ENCODE peak calls at places on chromosomes 6 and 20, in four cellular contexts. P is GM23248, J is H9, X is hepatocyte. O is an unnamed sample.

GRCh38 chr20:57106030-57106682 is 160.3 kb downstream of the BMP7 start:
- DNase-seq in X (no peak), P (no peak), J (no peak), O (no peak)

GRCh38 chr20:35648836-35649235 is 15.9 kb downstream of the CPNE1 start:
- DNase-seq in P (peak; percentile 14), X (no peak), J (no peak), O (no peak)

GRCh38 chr20:58010666-58011065 is 217.8 kb downstream of the ANKRD60 start:
- DNase-seq in X (no peak), P (no peak), J (peak; percentile 23), O (no peak)

GRCh38 chr20:37346526-37347346 is 796 bp downstream of the SRC start:
- DNase-seq in P (peak; percentile 35), J (peak; percentile 42), X (no peak), O (no peak)

GRCh38 chr6:28807682-28808280 is 116.0 kb downstream of the TRIM27 start:
- DNase-seq in P (peak; percentile 75), J (peak; percentile 74), X (peak; percentile 47), O (no peak)

GRCh38 chr20:41358230-41358629 is 8.4 kb downstream of the EMILIN3 start:
- DNase-seq in J (peak; percentile 22), P (no peak), X (no peak), O (no peak)

GRCh38 chr6:69936674-69937363 is 70.5 kb downstream of the COL19A1 start:
- DNase-seq in X (no peak), J (no peak), P (peak; percentile 53), O (no peak)

GRCh38 chr6:128216917-128217316 is 303.5 kb downstream of the PTPRK start:
- DNase-seq in J (no peak), X (no peak), P (no peak), O (no peak)

GRCh38 chr6:5112065-5112799 is 27.1 kb downstream of the PPP1R3G start:
- DNase-seq in P (peak; percentile 90), X (no peak), J (no peak), O (no peak)

GRCh38 chr6:33763483-33763882 is 16.8 kb upstream of the IP6K3 start:
- DNase-seq in X (no peak), J (no peak), P (no peak), O (no peak)

GRCh38 chr6:40205004-40205403 is 270.7 kb upstream of the MOCS1 start:
- DNase-seq in X (no peak), J (no peak), P (no peak), O (no peak)

GRCh38 chr6:89895273-89895874 is 1.1 kb downstream of the GJA10 start:
- DNase-seq in P (peak; percentile 66), X (peak; percentile 80), J (peak; percentile 74), O (no peak)

GRCh38 chr20:58557713-58558335 is 42.6 kb upstream of the APCDD1L start:
- DNase-seq in X (no peak), P (peak; percentile 60), J (no peak), O (no peak)

GRCh38 chr6:81621816-81622395 is 130.6 kb downstream of the TENT5A start:
- DNase-seq in X (no peak), P (peak; percentile 8), J (no peak), O (no peak)

GRCh38 chr6:111789593-111789992 is 83.7 kb downstream of the FYN start:
- DNase-seq in P (peak; percentile 71), J (no peak), X (no peak), O (no peak)

GRCh38 chr6:164188861-164189260 is 774.3 kb downstream of the QKI start:
- DNase-seq in J (no peak), P (no peak), X (no peak), O (no peak)

DNA sequence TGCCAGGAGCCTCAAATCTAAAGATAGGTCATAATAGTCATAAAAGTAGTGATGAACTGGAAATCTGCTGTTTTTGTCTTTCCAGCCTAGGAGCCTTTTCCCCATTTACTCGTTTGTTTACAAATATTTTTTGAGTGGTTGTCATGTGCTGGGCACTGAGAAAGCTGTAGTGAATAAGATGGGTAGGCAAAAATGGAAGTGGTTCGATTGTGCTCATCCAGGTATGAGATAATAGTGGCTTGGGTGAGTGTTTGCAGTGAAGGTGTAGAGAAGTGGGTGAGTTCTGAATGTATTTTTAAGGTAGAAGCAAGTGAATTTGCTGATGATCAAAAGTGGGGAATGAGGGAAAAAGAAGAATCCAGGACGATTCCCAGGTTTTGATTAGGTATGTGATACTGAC is 53.0 kb downstream of the CARMIL1 start:
- DNase-seq in J (no peak), P (peak; percentile 5), X (no peak), O (no peak)
- H3K4me1 ChIP-seq in J (peaks cover 13% of the 10 kb centered on the region), P (peaks cover 19% of the 10 kb centered on the region), X (peaks cover 23% of the 10 kb centered on the region), O (no peaks in the 10 kb centered on the region)

GRCh38 chr6:168528457-168529095 is 87.6 kb downstream of the SMOC2 start:
- DNase-seq in P (no peak), X (no peak), J (no peak), O (no peak)
- H3K9me3 ChIP-seq in P (no peaks in the 10 kb centered on the region), X (no peaks in the 10 kb centered on the region), J (no peaks in the 10 kb centered on the region), O (no peaks in the 10 kb centered on the region)

DNA sequence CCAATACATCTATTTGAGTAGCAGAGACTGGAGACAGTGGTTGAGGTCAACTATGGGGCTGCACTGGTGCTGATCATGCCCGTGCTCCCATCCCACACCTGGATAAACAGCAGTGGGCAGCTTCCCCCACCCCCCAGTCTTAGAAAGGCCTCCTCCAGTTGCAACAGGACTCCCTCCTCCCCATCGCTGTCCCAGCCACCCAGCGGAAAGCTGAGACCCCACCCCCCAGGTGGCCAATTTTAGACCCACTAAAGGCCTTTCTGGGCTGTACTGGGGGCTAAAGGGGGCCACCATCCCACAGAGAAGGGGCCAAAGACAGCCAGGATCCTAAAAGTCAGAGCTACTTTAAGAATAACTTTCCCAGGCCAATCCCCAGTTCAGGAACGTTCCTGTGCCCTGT is 1.2 kb upstream of the SSTR4 start:
- DNase-seq in X (no peak), J (no peak), P (no peak), O (no peak)
- H3K4me1 ChIP-seq in X (peaks cover 3% of the 10 kb centered on the region), J (no peaks in the 10 kb centered on the region), P (no peaks in the 10 kb centered on the region), O (peaks cover 19% of the 10 kb centered on the region)

GRCh38 chr6:123105561-123105960 is 109.5 kb downstream of the CLVS2 start:
- DNase-seq in J (no peak), X (no peak), P (no peak), O (no peak)
- H3K9me3 ChIP-seq in J (no peaks in the 10 kb centered on the region), X (no peaks in the 10 kb centered on the region), P (no peaks in the 10 kb centered on the region), O (no peaks in the 10 kb centered on the region)

GRCh38 chr6:27145731-27146455 is 101.6 kb upstream of the PRSS16 start:
- DNase-seq in X (peak; percentile 85), P (peak; percentile 93), J (peak; percentile 77), O (peak; percentile 93)

GRCh38 chr6:27144740-27145079 is 102.8 kb upstream of the PRSS16 start:
- DNase-seq in X (no peak), J (no peak), P (no peak), O (no peak)

GRCh38 chr6:27141013-27141412 is 106.5 kb upstream of the PRSS16 start:
- DNase-seq in J (no peak), P (no peak), X (no peak), O (no peak)

GRCh38 chr6:27141472-27142015 is 106.0 kb upstream of the PRSS16 start:
- DNase-seq in J (no peak), X (no peak), P (no peak), O (no peak)

GRCh38 chr6:27143474-27144026 is 104.0 kb upstream of the PRSS16 start:
- DNase-seq in X (no peak), J (no peak), P (no peak), O (no peak)
- H3K4me1 ChIP-seq in X (peaks cover 21% of the 10 kb centered on the region), J (no peaks in the 10 kb centered on the region), P (peaks cover 8% of the 10 kb centered on the region), O (no peaks in the 10 kb centered on the region)

GRCh38 chr20:62105592-62105991 is 16.7 kb upstream of the LSM14B start:
- DNase-seq in J (no peak), X (no peak), P (no peak), O (no peak)

GRCh38 chr20:62104791-62105345 is 17.4 kb upstream of the LSM14B start:
- DNase-seq in X (peak; percentile 54), P (peak; percentile 68), J (no peak), O (no peak)

GRCh38 chr20:62104234-62104789 is 18.0 kb upstream of the LSM14B start:
- DNase-seq in P (no peak), J (no peak), X (no peak), O (no peak)

GRCh38 chr20:62101078-62101477 is 21.2 kb upstream of the LSM14B start:
- DNase-seq in X (no peak), P (no peak), J (no peak), O (no peak)

DNA sequence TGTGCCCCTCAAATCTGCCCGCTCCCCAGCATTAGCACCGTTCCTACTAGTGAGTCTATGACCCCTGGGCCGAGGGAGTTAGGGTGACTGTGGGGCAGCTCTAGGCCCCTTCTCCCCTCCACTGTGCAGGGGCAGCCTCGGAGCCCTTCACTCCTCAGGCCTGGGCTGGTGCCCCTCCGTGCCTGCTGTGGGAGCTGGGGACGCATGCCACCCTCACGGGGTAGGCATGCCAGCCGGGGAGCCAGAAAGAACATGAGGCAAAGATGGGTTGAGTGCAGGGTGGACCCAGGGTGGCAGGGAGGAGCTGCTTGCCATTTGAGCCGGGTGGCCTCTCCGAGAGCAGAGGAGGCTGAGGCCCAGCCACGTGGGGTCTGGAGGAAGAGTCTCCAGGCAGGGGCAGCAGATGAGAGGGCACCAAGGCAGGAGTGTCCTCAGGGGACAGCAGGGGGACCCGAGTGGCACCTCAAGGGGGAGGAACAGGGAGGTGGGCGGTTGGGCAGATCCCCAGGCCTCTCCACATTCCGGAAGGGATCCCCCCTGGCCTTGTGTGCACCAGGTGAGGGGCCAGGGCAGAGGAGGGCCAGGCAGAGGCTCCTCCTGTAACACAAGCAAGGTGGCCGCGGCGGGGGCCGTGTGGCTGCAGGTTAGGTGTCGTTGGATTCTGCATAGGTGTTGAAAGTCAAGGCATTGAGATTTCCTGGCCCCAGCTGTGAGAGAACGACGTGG is 18.6 kb upstream of the LSM14B start:
- DNase-seq in P (no peak), J (no peak), X (no peak), O (no peak)
- H3K9me3 ChIP-seq in P (no peaks in the 10 kb centered on the region), J (no peaks in the 10 kb centered on the region), X (no peaks in the 10 kb centered on the region), O (no peaks in the 10 kb centered on the region)

GRCh38 chr6:167104388-167104787 is 18.5 kb upstream of the CCR6 start:
- DNase-seq in P (no peak), J (no peak), X (no peak), O (no peak)

GRCh38 chr6:167099707-167100106 is 23.2 kb upstream of the CCR6 start:
- DNase-seq in X (no peak), J (no peak), P (no peak), O (no peak)

GRCh38 chr6:167103041-167103816 is 19.7 kb upstream of the CCR6 start:
- DNase-seq in X (no peak), P (no peak), J (no peak), O (no peak)

GRCh38 chr6:167100241-167100674 is 22.6 kb upstream of the CCR6 start:
- DNase-seq in P (no peak), J (no peak), X (no peak), O (no peak)

GRCh38 chr6:167102318-167102717 is 20.6 kb upstream of the CCR6 start:
- DNase-seq in J (no peak), P (no peak), X (no peak), O (no peak)
- H3K4me1 ChIP-seq in J (no peaks in the 10 kb centered on the region), P (no peaks in the 10 kb centered on the region), X (peaks cover 9% of the 10 kb centered on the region), O (no peaks in the 10 kb centered on the region)

DNA sequence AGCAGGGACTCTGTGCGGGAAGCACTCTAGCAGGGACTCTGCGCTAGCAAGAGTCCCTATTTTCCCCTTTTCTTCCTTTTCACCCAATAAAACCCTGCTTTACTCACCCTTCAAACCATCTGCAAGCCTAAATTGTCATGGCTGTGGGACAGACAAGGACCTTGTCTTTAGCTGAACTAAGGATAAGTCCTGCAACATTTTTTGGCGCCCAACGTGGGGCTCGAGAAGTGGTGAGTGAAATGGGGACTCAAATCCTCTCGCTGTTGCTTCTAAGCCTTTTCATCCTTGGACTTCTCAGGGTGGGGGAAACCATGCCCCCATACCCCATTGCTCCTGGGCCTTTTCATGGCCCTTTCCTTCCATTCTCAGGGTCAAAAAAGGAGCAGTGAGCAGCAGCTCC is 46.4 kb downstream of the IMPG1 start:
- DNase-seq in J (no peak), P (no peak), X (no peak), O (no peak)
- H3K9me3 ChIP-seq in J (peaks cover 26% of the 10 kb centered on the region), P (no peaks in the 10 kb centered on the region), X (peaks cover 4% of the 10 kb centered on the region), O (peaks cover 11% of the 10 kb centered on the region)

O was measured in right atrium auricular region.